ENCODE peak calls at places on chromosomes 4 and X, in four cellular contexts. One of them, this sample, is unnamed.

GRCh38 chrX:150410513-150410912 is 47.4 kb downstream of the MAMLD1 start:
- DNase-seq in HepG2: no peak
- DNase-seq in GM12878: no peak
- DNase-seq in SK-N-SH: no peak
- DNase-seq in this sample: no peak

GRCh38 chrX:118637997-118638396 is 89.4 kb upstream of the IL13RA1 start:
- DNase-seq in HepG2: peak; percentile 3
- DNase-seq in GM12878: no peak
- DNase-seq in SK-N-SH: no peak
- DNase-seq in this sample: no peak

GRCh38 chrX:275476-275966 is 5.7 kb upstream of the PLCXD1 start:
- DNase-seq in HepG2: no peak
- DNase-seq in SK-N-SH: no peak
- DNase-seq in GM12878: no peak
- DNase-seq in this sample: no peak

GRCh38 chr4:119744580-119744979 is 116.0 kb upstream of the PDE5A start:
- DNase-seq in HepG2: no peak
- DNase-seq in GM12878: no peak
- DNase-seq in SK-N-SH: no peak
- DNase-seq in this sample: no peak

GRCh38 chr4:75248770-75249467 is 265.3 kb downstream of the RCHY1 start:
- DNase-seq in SK-N-SH: no peak
- DNase-seq in HepG2: no peak
- DNase-seq in GM12878: no peak
- DNase-seq in this sample: no peak

GRCh38 chr4:23884261-23884660 is 5.6 kb downstream of the PPARGC1A start:
- DNase-seq in SK-N-SH: no peak
- DNase-seq in GM12878: no peak
- DNase-seq in HepG2: no peak
- DNase-seq in this sample: no peak

GRCh38 chrX:107659768-107660167 is 31.5 kb downstream of the PRPS1 start:
- DNase-seq in HepG2: peak; percentile 9
- DNase-seq in GM12878: no peak
- DNase-seq in SK-N-SH: peak; percentile 32
- DNase-seq in this sample: no peak

GRCh38 chrX:102950908-102951866 is 14.1 kb downstream of the RAB40AL start:
- DNase-seq in GM12878: no peak
- DNase-seq in SK-N-SH: peak; percentile 64
- DNase-seq in HepG2: peak; percentile 27
- DNase-seq in this sample: peak; percentile 69

GRCh38 chr4:7651461-7651921 is 216.8 kb upstream of the PSAPL1 start:
- DNase-seq in HepG2: no peak
- DNase-seq in SK-N-SH: peak; percentile 87
- DNase-seq in GM12878: no peak
- DNase-seq in this sample: peak; percentile 74

GRCh38 chr4:101761405-101761804 is 29.1 kb upstream of the BANK1 start:
- DNase-seq in HepG2: no peak
- DNase-seq in SK-N-SH: no peak
- DNase-seq in GM12878: no peak
- DNase-seq in this sample: no peak

GRCh38 chrX:15292861-15293260 is 22.6 kb downstream of the ASB11 start:
- DNase-seq in GM12878: no peak
- DNase-seq in SK-N-SH: no peak
- DNase-seq in HepG2: no peak
- DNase-seq in this sample: no peak

GRCh38 chr4:7032591-7032990 is 10.6 kb upstream of the TADA2B start:
- DNase-seq in GM12878: no peak
- DNase-seq in SK-N-SH: no peak
- DNase-seq in HepG2: no peak
- DNase-seq in this sample: no peak

GRCh38 chrX:154123241-154124219 is 20.5 kb upstream of the OPN1LW start:
- DNase-seq in HepG2: peak; percentile 24
- DNase-seq in SK-N-SH: peak; percentile 67
- DNase-seq in GM12878: no peak
- DNase-seq in this sample: no peak

GRCh38 chr4:122483481-122483880 is 27.0 kb upstream of the IL2 start:
- DNase-seq in SK-N-SH: no peak
- DNase-seq in GM12878: no peak
- DNase-seq in HepG2: no peak
- DNase-seq in this sample: no peak

GRCh38 chr4:68748181-68748981 is 67.4 kb upstream of the UGT2B10 start:
- DNase-seq in HepG2: no peak
- DNase-seq in SK-N-SH: no peak
- DNase-seq in GM12878: no peak
- DNase-seq in this sample: no peak

GRCh38 chr4:100288167-100288566 is 97.9 kb upstream of the DDIT4L start:
- DNase-seq in GM12878: no peak
- DNase-seq in SK-N-SH: no peak
- DNase-seq in HepG2: no peak
- DNase-seq in this sample: no peak

GRCh38 chrX:10597871-10598270 is 22.5 kb downstream of the MID1 start:
- DNase-seq in HepG2: peak; percentile 28
- DNase-seq in SK-N-SH: no peak
- DNase-seq in GM12878: no peak
- DNase-seq in this sample: no peak

GRCh38 chr4:25628441-25628840 is 27.2 kb upstream of the SLC34A2 start:
- DNase-seq in GM12878: no peak
- DNase-seq in HepG2: no peak
- DNase-seq in SK-N-SH: no peak
- DNase-seq in this sample: no peak

GRCh38 chrX:132860200-132860599 is 98.2 kb downstream of the HS6ST2 start:
- DNase-seq in GM12878: no peak
- DNase-seq in SK-N-SH: no peak
- DNase-seq in HepG2: no peak
- DNase-seq in this sample: no peak

GRCh38 chr4:153669838-153670237 is 14.2 kb upstream of the TLR2 start:
- DNase-seq in SK-N-SH: no peak
- DNase-seq in HepG2: no peak
- DNase-seq in GM12878: no peak
- DNase-seq in this sample: no peak

GRCh38 chr4:3202836-3203820 is 45.8 kb upstream of the MSANTD1 start:
- DNase-seq in GM12878: no peak
- DNase-seq in HepG2: peak; percentile 56
- DNase-seq in SK-N-SH: no peak
- DNase-seq in this sample: no peak

GRCh38 chr4:188295899-188296298 is 156.7 kb downstream of the TRIML1 start:
- DNase-seq in HepG2: no peak
- DNase-seq in SK-N-SH: no peak
- DNase-seq in GM12878: no peak
- DNase-seq in this sample: no peak

GRCh38 chrX:29478336-29479069 is 736.9 kb upstream of the MAGEB2 start:
- DNase-seq in HepG2: peak; percentile 0
- DNase-seq in SK-N-SH: peak; percentile 56
- DNase-seq in GM12878: peak; percentile 51
- DNase-seq in this sample: peak; percentile 38

GRCh38 chrX:154731881-154732280 is 19.0 kb downstream of the GAB3 start:
- DNase-seq in SK-N-SH: no peak
- DNase-seq in HepG2: no peak
- DNase-seq in GM12878: no peak
- DNase-seq in this sample: no peak

GRCh38 chrX:101416691-101417090 is 8.7 kb downstream of the HNRNPH2 start:
- DNase-seq in HepG2: no peak
- DNase-seq in GM12878: no peak
- DNase-seq in SK-N-SH: no peak
- DNase-seq in this sample: no peak

GRCh38 chrX:101411984-101412383 is 4.0 kb downstream of the HNRNPH2 start:
- DNase-seq in SK-N-SH: no peak
- DNase-seq in GM12878: no peak
- DNase-seq in HepG2: no peak
- DNase-seq in this sample: no peak

GRCh38 chrX:101417190-101417589 is 9.2 kb downstream of the HNRNPH2 start:
- DNase-seq in GM12878: no peak
- DNase-seq in SK-N-SH: no peak
- DNase-seq in HepG2: no peak
- DNase-seq in this sample: no peak

GRCh38 chrX:101417981-101418841 is 10.2 kb downstream of the HNRNPH2 start:
- DNase-seq in SK-N-SH: peak; percentile 74
- DNase-seq in GM12878: no peak
- DNase-seq in HepG2: no peak
- DNase-seq in this sample: no peak

DNA sequence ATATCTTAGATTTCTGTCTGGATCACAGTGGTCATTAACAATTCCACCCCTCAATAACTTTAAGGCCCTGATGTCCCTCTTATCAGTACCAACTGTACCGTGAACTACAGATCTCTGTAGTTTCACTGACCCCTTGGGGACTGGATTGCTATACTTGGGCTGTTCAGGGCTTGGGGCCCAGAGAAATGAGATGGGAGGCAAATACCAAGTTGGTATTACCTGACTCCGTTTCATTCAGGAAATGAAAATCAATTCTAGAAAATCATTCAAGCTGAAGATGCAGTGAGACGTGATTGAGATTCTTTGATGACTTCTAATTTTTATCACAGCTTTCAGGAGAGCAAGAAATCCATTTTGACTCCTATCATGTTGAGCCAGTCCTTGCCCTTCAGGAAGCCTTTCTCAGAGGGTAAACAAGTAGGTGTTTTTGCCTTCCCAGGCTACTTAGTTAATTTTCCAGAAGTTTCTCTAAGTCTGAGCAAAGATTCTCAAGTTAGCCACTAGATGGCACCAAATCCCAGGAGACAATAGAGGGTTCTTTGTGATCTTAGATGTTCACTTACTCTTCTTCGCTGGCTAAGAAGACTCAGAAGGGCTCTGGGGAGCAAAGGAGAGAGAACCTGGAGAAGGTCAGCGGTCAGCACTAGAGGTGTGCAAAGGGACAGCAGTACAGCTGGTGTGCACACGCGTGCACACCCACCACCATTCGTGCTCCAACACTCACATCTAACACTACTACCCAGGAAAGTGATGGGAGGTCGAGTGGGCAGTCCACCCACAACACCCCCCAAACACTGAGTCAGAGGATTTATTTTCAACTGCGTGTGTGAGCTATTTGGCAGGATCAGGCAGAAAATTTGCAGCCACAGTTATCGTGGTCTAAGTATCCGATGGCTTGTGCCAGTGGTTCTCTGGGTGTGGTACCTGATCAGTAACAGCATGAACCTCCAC is 7.4 kb downstream of the HNRNPH2 start:
- DNase-seq in GM12878: peak; percentile 68
- DNase-seq in HepG2: peak; percentile 14
- DNase-seq in SK-N-SH: peak; percentile 58
- DNase-seq in this sample: peak; percentile 62
- H3K9ac ChIP-seq in GM12878: peak overlapping the region; percentile 37
- H3K9ac ChIP-seq in HepG2: no peak overlapping the region
- H3K9ac ChIP-seq in SK-N-SH: no peak overlapping the region
- H3K9ac ChIP-seq in this sample: peak overlapping the region; percentile 34

GRCh38 chr4:156981262-156981661 is 9.7 kb upstream of the PDGFC start:
- DNase-seq in GM12878: no peak
- DNase-seq in HepG2: no peak
- DNase-seq in SK-N-SH: no peak
- DNase-seq in this sample: no peak
- TF ChIP-seq YY1 in GM12878: no peak
- TF ChIP-seq YY1 in HepG2: no peak
- TF ChIP-seq YY1 in SK-N-SH: no peak
- TF ChIP-seq YY1 in this sample: no peak

DNA sequence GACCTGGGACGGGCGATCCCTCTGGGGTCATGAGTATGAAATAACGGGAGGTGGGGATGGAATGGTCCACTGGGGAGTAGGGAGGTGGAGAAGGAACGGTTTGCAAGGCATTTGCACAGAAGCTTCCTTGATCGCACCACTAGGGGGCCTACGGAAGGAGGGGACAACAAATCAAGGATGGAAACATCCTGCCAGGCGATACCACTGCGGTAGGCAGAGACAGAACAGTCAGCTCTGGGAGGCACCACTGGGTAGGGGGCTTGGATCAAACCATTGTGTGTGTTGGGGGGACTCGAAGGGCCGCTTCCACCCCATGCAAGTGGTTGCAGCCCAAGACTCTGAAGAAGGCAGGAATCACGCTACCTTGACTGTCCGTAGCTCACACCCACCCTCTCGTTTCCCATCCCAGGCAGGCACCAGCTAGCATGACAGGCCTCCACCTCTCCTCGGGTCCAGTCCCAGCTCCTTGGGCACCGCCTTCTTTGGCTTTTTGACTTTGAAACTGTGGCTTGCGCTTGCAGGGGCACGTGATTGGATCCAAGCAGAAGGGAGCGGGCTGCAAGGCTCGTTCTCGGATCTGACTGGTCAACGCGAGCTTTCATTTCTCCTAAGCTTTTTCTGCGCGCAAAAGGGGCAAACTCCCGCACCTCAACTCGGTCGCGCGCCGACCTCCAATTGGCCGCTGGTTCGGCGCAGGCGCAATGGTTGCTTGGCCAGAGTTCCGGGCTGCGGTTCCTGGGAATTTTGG is 28.4 kb downstream of the GAGE1 start:
- DNase-seq in SK-N-SH: peak; percentile 52
- DNase-seq in GM12878: no peak
- DNase-seq in HepG2: peak; percentile 6
- DNase-seq in this sample: peak; percentile 33
- H3K9ac ChIP-seq in SK-N-SH: no peak overlapping the region
- H3K9ac ChIP-seq in GM12878: no peak overlapping the region
- H3K9ac ChIP-seq in HepG2: no peak overlapping the region
- H3K9ac ChIP-seq in this sample: no peak overlapping the region

GRCh38 chr4:182206266-182206665 is 36.9 kb upstream of the TENM3 start:
- DNase-seq in SK-N-SH: no peak
- DNase-seq in GM12878: no peak
- DNase-seq in HepG2: no peak
- DNase-seq in this sample: no peak

GRCh38 chr4:182204042-182204441 is 39.2 kb upstream of the TENM3 start:
- DNase-seq in GM12878: no peak
- DNase-seq in SK-N-SH: no peak
- DNase-seq in HepG2: no peak
- DNase-seq in this sample: no peak

GRCh38 chr4:182202650-182203049 is 40.6 kb upstream of the TENM3 start:
- DNase-seq in HepG2: no peak
- DNase-seq in GM12878: no peak
- DNase-seq in SK-N-SH: no peak
- DNase-seq in this sample: no peak

GRCh38 chr4:182206916-182207315 is 36.3 kb upstream of the TENM3 start:
- DNase-seq in SK-N-SH: no peak
- DNase-seq in HepG2: no peak
- DNase-seq in GM12878: no peak
- DNase-seq in this sample: no peak

GRCh38 chr4:182205293-182205692 is 37.9 kb upstream of the TENM3 start:
- DNase-seq in HepG2: no peak
- DNase-seq in GM12878: no peak
- DNase-seq in SK-N-SH: no peak
- DNase-seq in this sample: no peak
- TF ChIP-seq YY1 in HepG2: no peak
- TF ChIP-seq YY1 in GM12878: no peak
- TF ChIP-seq YY1 in SK-N-SH: no peak
- TF ChIP-seq YY1 in this sample: no peak

GRCh38 chr4:173040200-173040599 is 128.4 kb upstream of the GALNT7 start:
- DNase-seq in SK-N-SH: no peak
- DNase-seq in GM12878: no peak
- DNase-seq in HepG2: no peak
- DNase-seq in this sample: no peak
- H3K9ac ChIP-seq in SK-N-SH: no peak overlapping the region
- H3K9ac ChIP-seq in GM12878: no peak overlapping the region
- H3K9ac ChIP-seq in HepG2: no peak overlapping the region
- H3K9ac ChIP-seq in this sample: no peak overlapping the region

DNA sequence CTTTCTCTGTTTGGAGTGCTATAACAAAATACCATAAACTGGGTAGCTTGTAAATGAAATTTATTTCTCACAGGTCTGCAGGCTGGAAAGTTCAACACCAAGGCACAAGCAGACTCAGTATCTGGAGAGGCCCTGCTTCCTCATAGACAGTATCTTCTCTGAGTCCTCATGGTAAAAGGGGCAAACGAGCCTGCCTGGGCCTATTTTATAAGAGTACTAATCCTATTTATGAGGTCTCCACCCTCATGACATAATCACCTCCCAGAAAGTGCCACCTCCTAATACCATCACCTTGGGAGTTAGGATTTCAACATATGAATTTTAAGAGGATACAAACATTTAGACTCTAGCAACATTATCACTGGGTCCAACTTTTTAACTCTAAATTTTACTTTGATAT is 200.3 kb downstream of the STPG2 start:
- DNase-seq in HepG2: no peak
- DNase-seq in SK-N-SH: no peak
- DNase-seq in GM12878: no peak
- DNase-seq in this sample: no peak
- TF ChIP-seq YY1 in HepG2: no peak
- TF ChIP-seq YY1 in SK-N-SH: no peak
- TF ChIP-seq YY1 in GM12878: no peak
- TF ChIP-seq YY1 in this sample: no peak